ENCODE peak calls at places on chromosome 2, in four cellular contexts. One of them, this sample, is unnamed.

GRCh38 chr2:214481204-214481603 is 70.3 kb downstream of the VWC2L start:
- DNase-seq in neuronal stem cell: peak
- DNase-seq in GM23248: peak
- DNase-seq in HepG2: no peak
- DNase-seq in this sample: no peak

GRCh38 chr2:174117951-174118930 is 130.1 kb downstream of the OLA1 start:
- DNase-seq in neuronal stem cell: no peak
- DNase-seq in GM23248: peak
- DNase-seq in HepG2: no peak
- DNase-seq in this sample: no peak

GRCh38 chr2:240816584-240817495 is 3.2 kb downstream of the KIF1A start:
- DNase-seq in neuronal stem cell: no peak
- DNase-seq in GM23248: no peak
- DNase-seq in HepG2: no peak
- DNase-seq in this sample: no peak

GRCh38 chr2:197835293-197835692 is 30.9 kb downstream of the PLCL1 start:
- DNase-seq in neuronal stem cell: no peak
- DNase-seq in GM23248: no peak
- DNase-seq in HepG2: no peak
- DNase-seq in this sample: no peak

GRCh38 chr2:9466147-9466683 is 8.1 kb upstream of the IAH1 start:
- DNase-seq in neuronal stem cell: no peak
- DNase-seq in GM23248: no peak
- DNase-seq in HepG2: no peak
- DNase-seq in this sample: no peak

GRCh38 chr2:199734651-199735050 is 116.3 kb downstream of the FTCDNL1 start:
- DNase-seq in neuronal stem cell: no peak
- DNase-seq in GM23248: peak
- DNase-seq in HepG2: no peak
- DNase-seq in this sample: no peak

GRCh38 chr2:184336688-184337087 is 261.6 kb upstream of the ZNF804A start:
- DNase-seq in neuronal stem cell: no peak
- DNase-seq in GM23248: no peak
- DNase-seq in HepG2: no peak
- DNase-seq in this sample: no peak

GRCh38 chr2:19697131-19697530 is 204.7 kb downstream of the TTC32 start:
- DNase-seq in neuronal stem cell: no peak
- DNase-seq in GM23248: no peak
- DNase-seq in HepG2: no peak
- DNase-seq in this sample: no peak

GRCh38 chr2:162072976-162073775 is 839 bp downstream of the DPP4 start:
- DNase-seq in neuronal stem cell: no peak
- DNase-seq in GM23248: peak
- DNase-seq in HepG2: no peak
- DNase-seq in this sample: no peak

GRCh38 chr2:238947920-238948710 is 100.2 kb downstream of the TWIST2 start:
- DNase-seq in neuronal stem cell: no peak
- DNase-seq in GM23248: peak
- DNase-seq in HepG2: peak
- DNase-seq in this sample: no peak

GRCh38 chr2:6748399-6748798 is 117.3 kb downstream of the CMPK2 start:
- DNase-seq in neuronal stem cell: no peak
- DNase-seq in GM23248: no peak
- DNase-seq in HepG2: no peak
- DNase-seq in this sample: no peak

GRCh38 chr2:204487447-204488229 is 57.6 kb upstream of the PARD3B start:
- DNase-seq in neuronal stem cell: no peak
- DNase-seq in GM23248: peak
- DNase-seq in HepG2: peak
- DNase-seq in this sample: no peak

DNA sequence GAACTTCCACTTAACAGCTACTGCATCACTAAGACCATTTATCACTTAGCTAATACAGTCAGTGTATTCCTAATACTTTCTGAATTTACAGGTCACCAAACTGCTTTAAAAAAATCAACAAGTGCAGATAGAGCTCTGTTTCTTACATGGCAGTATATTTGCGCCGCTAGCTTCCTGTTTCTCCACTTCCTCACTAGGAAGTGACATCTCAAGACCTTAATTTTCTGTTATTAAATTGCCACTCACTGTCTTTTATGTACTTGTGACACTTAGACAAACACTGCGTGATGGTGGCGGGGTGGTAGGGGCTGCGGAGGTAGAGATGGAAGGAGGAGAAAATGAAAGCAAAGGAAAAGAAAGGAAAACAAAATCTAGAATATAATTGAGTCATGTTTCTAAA is 53.7 kb upstream of the CRIM1 start:
- DNase-seq in neuronal stem cell: no peak
- DNase-seq in GM23248: no peak
- DNase-seq in HepG2: no peak
- DNase-seq in this sample: no peak
- H2AFZ ChIP-seq in neuronal stem cell: no peak
- H2AFZ ChIP-seq in GM23248: no peak
- H2AFZ ChIP-seq in HepG2: no peak
- H2AFZ ChIP-seq in this sample: peak

GRCh38 chr2:187544371-187545080 is 9.7 kb downstream of the TFPI start:
- DNase-seq in neuronal stem cell: no peak
- DNase-seq in GM23248: no peak
- DNase-seq in HepG2: no peak
- DNase-seq in this sample: no peak

GRCh38 chr2:187545238-187545751 is 8.9 kb downstream of the TFPI start:
- DNase-seq in neuronal stem cell: no peak
- DNase-seq in GM23248: peak
- DNase-seq in HepG2: no peak
- DNase-seq in this sample: no peak

GRCh38 chr2:187542123-187542522 is 12.1 kb downstream of the TFPI start:
- DNase-seq in neuronal stem cell: no peak
- DNase-seq in GM23248: peak
- DNase-seq in HepG2: no peak
- DNase-seq in this sample: no peak

GRCh38 chr2:187543488-187543887 is 10.7 kb downstream of the TFPI start:
- DNase-seq in neuronal stem cell: no peak
- DNase-seq in GM23248: peak
- DNase-seq in HepG2: no peak
- DNase-seq in this sample: no peak

DNA sequence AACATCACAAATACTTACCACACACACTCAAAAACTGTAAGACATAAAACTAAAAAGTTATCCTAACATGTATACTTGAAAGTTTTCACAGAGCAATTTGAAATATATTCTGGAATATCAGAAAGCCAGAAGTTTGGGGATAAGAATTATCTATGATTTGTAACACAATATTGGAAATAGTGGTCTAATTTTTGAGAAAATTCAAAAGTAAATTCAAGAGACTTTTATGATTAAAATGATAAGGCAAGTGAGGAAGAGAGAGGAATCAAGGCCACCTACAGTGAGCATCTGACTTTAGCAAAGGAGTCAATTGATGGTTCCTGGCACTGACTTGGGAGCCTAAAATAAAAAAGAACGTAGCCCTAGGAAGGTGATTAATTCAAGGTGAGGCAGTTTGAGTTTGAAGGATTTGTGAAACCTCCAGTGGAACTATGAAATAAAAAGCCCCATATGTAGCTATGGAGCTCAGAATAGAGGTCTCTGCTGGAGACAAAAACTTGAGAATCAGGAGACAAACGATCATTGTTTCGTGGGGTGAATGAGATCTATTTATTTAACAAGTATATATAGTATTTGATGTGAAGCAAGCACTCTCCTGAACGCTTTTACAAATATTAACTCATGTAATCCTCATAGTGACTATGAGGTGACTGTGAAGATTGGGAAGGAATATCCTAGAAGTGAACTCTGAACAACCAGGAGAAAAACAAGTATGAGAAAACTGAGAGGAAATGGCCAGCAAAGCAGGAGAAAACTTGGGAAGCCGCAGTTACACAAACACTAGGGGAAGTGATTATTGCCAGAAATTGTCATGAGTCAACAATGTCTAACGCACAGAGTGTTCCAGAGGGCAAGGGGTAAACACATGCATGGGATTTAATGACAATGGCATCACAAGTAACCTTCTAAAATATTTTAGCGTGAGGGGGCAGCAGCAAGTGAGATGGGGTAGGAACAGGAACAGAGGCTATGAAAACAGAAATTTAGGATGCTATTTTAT is 12.8 kb downstream of the TFPI start:
- DNase-seq in neuronal stem cell: no peak
- DNase-seq in GM23248: peak
- DNase-seq in HepG2: peak
- DNase-seq in this sample: no peak
- H3K9ac ChIP-seq in neuronal stem cell: no peak
- H3K9ac ChIP-seq in GM23248: peak
- H3K9ac ChIP-seq in HepG2: peak
- H3K9ac ChIP-seq in this sample: no peak

DNA sequence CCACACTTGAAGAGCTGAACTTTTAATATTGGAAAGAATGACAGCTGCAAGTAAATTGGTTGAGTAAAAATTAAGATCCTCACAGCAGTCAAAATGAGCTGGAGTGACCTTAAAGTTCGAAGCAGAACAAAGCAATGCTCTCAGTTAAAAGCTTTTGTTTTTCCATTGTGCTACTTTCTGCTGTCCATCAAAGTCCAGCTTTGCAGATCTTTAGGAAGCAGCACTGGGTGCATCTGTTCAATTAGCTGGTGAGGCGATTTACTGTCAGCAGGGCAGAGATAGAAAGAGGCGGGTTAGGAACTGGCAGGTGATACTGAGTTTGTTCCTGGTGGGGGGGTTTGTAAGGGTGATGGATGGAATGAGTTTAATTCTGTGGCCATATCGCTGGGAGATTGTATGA is 834.8 kb downstream of the CPS1 start:
- DNase-seq in neuronal stem cell: peak
- DNase-seq in GM23248: no peak
- DNase-seq in HepG2: no peak
- DNase-seq in this sample: no peak
- H3K4me3 ChIP-seq in neuronal stem cell: no peak
- H3K4me3 ChIP-seq in GM23248: no peak
- H3K4me3 ChIP-seq in HepG2: no peak
- H3K4me3 ChIP-seq in this sample: no peak

GRCh38 chr2:24517247-24517646 is 26.2 kb downstream of the NCOA1 start:
- DNase-seq in neuronal stem cell: no peak
- DNase-seq in GM23248: no peak
- DNase-seq in HepG2: no peak
- DNase-seq in this sample: no peak
- H2AFZ ChIP-seq in neuronal stem cell: no peak
- H2AFZ ChIP-seq in GM23248: no peak
- H2AFZ ChIP-seq in HepG2: no peak
- H2AFZ ChIP-seq in this sample: no peak